ENCODE peak calls at places on chromosomes 6 and 20, in nine cellular contexts. Q is body of pancreas, R is cardiac muscle cell, O is astrocyte of the spinal cord, D is WERI-Rb-1, B is RWPE2, E is fibroblast of lung, U is lower leg skin, A is heart right ventricle. I is an unnamed sample.

GRCh38 chr6:17152703-17153102 is 50.9 kb downstream of the STMND1 start:
- DNase-seq in Q (no peak), R (no peak), O (no peak), D (no peak), B (no peak), E (no peak), U (no peak), A (no peak), I (no peak)

GRCh38 chr20:38304845-38305447 is 990 bp downstream of the BPI start:
- DNase-seq in Q (no peak), R (peak), O (peak), D (peak), B (no peak), E (no peak), U (no peak), A (no peak), I (peak)

GRCh38 chr6:132190097-132190814 is 211.0 kb downstream of the MOXD1 start:
- DNase-seq in Q (no peak), R (no peak), O (peak), D (no peak), B (no peak), E (peak), U (no peak), A (no peak), I (peak)

GRCh38 chr20:35018578-35019371 is 63.1 kb downstream of the MYH7B start:
- DNase-seq in Q (no peak), R (no peak), O (no peak), D (no peak), B (no peak), E (no peak), U (no peak), A (no peak), I (no peak)

GRCh38 chr20:47391276-47392010 is 34.9 kb upstream of the ZMYND8 start:
- DNase-seq in Q (no peak), R (no peak), O (no peak), D (no peak), B (no peak), E (no peak), U (no peak), A (no peak), I (no peak)

GRCh38 chr6:37473364-37474095 is 26.2 kb downstream of the CCDC167 start:
- DNase-seq in Q (peak), R (no peak), O (peak), D (no peak), B (peak), E (peak), U (peak), A (peak), I (peak)

GRCh38 chr6:40138273-40138720 is 204.0 kb upstream of the MOCS1 start:
- DNase-seq in Q (peak), R (no peak), O (no peak), D (no peak), B (no peak), E (no peak), U (no peak), A (no peak), I (no peak)

GRCh38 chr6:73968358-73968757 is 272.4 kb downstream of the CD109 start:
- DNase-seq in Q (no peak), R (no peak), O (no peak), D (no peak), B (no peak), E (no peak), U (no peak), A (no peak), I (no peak)

DNA sequence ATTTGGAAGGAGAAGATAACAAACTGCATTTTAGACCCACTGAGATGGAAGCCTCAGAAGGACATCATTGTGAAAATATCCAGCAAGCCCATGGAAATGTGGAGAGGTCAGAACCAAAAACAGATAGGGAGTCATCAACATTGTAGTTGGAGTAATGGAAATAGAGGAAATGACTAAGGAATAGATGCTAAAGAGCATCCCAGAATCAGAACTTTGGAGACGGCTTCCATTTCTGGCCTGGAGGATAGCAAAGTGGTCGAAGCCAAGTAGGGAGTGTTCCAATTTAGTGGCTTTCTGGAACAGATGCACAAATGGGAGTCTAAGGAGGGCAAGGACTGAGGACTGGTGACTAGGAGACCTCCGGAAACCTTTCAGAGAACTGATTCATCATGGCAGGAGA is 3.6 kb downstream of the BEND6 start:
- DNase-seq in Q (no peak), R (no peak), O (no peak), D (no peak), B (no peak), E (peak), U (no peak), A (no peak), I (no peak)
- H3K4me3 ChIP-seq in Q (no peak), R (no peak), O (no peak), D (no peak), B (no peak), E (no peak), U (no peak), A (no peak), I (no peak)

GRCh38 chr6:14280766-14281293 is 163.3 kb downstream of the CD83 start:
- DNase-seq in Q (no peak), R (no peak), O (no peak), D (peak), B (no peak), E (no peak), U (no peak), A (no peak), I (no peak)
- TF ChIP-seq CTCF in Q (no peak), R (no peak), O (no peak), D (peak), B (no peak), E (no peak), U (no peak), A (peak), I (no peak)

DNA sequence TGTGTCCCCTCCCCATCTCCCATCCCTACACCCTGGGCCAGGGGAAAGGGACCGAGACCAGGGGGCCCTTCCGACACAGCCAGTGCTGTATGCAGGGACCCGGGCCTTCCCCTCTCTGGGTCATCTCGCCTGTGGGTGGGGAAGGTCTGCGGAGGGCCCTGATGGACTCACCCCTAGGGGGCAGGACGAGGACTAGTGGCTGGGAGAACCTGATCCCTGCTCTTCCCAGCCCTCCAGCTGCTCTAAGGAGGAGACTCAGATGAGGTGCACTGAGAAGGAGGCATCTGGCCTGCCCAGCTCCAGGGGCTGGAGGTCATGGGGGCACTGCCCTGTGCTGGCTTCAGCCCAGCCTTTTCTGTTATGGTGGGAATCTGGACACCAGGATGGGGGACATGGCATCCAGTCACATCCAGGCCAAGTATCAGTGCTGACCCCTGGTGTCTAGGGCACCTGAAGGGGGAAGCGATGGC is 735 bp downstream of the MYL9 start:
- DNase-seq in Q (no peak), R (peak), O (no peak), D (peak), B (peak), E (peak), U (no peak), A (peak), I (peak)
- H3K4me3 ChIP-seq in Q (no peak), R (peak), O (peak), D (no peak), B (peak), E (peak), U (peak), A (peak), I (peak)

GRCh38 chr6:3072798-3073197 is 4.5 kb downstream of the RIPK1 start:
- DNase-seq in Q (no peak), R (no peak), O (no peak), D (no peak), B (no peak), E (no peak), U (no peak), A (no peak), I (no peak)

GRCh38 chr6:3071568-3071967 is 3.3 kb downstream of the RIPK1 start:
- DNase-seq in Q (no peak), R (no peak), O (no peak), D (no peak), B (no peak), E (no peak), U (no peak), A (no peak), I (no peak)

GRCh38 chr6:3063733-3064700 is 4.3 kb upstream of the RIPK1 start:
- DNase-seq in Q (peak), R (peak), O (peak), D (peak), B (peak), E (peak), U (peak), A (peak), I (peak)

GRCh38 chr6:3073382-3073781 is 5.1 kb downstream of the RIPK1 start:
- DNase-seq in Q (no peak), R (no peak), O (no peak), D (no peak), B (no peak), E (no peak), U (no peak), A (no peak), I (no peak)

GRCh38 chr6:3068329-3069223 is at the start of gene RIPK1:
- DNase-seq in Q (peak), R (peak), O (peak), D (peak), B (peak), E (peak), U (peak), A (peak), I (peak)
- TF ChIP-seq CTCF in Q (peak), R (peak), O (peak), D (peak), B (peak), E (peak), U (no peak), A (peak), I (peak)

GRCh38 chr20:51420111-51420510 is 122.4 kb downstream of the NFATC2 start:
- DNase-seq in Q (no peak), R (no peak), O (no peak), D (no peak), B (no peak), E (peak), U (no peak), A (no peak), I (peak)
- H3K4me3 ChIP-seq in Q (no peak), R (no peak), O (no peak), D (no peak), B (no peak), E (no peak), U (no peak), A (no peak), I (no peak)

GRCh38 chr6:22413681-22414305 is 117.0 kb upstream of the PRL start:
- DNase-seq in Q (no peak), R (no peak), O (peak), D (no peak), B (no peak), E (peak), U (no peak), A (no peak), I (peak)
- TF ChIP-seq CTCF in Q (no peak), R (peak), O (no peak), D (no peak), B (no peak), E (peak), U (no peak), A (no peak), I (peak)

GRCh38 chr6:50795574-50795973 is 23.1 kb upstream of the TFAP2B start:
- DNase-seq in Q (no peak), R (no peak), O (no peak), D (no peak), B (no peak), E (no peak), U (no peak), A (no peak), I (no peak)

DNA sequence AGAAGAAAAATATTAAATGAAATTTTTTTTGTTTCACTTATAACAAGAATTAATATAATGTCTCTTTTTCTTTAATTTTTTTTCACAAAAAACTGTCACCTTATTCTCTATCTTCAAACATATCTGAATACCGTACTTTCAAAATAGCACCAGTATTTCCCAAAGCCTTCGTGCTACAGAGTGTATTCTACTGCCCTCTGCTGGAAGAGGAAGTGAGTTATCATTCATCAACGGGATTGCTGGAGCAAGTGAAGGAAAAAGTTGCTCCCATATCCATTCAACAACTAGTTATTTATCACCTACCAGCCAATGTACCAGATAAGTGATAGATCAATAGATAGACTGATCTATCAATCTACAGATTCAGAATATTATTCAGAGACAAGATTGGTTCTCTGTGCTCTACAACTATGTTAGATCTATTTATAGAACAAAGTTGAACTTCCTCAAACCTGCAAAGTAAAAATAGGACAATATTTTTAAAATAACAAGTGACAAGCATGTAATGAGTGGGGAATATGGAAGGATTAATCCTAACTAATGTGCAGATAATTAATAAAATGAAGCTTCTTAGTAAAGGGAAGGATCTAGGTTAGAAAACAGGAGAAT is 26.7 kb upstream of the TFAP2B start:
- DNase-seq in Q (no peak), R (peak), O (peak), D (peak), B (no peak), E (peak), U (no peak), A (no peak), I (peak)
- H3K4me3 ChIP-seq in Q (no peak), R (no peak), O (no peak), D (no peak), B (no peak), E (no peak), U (no peak), A (no peak), I (no peak)

GRCh38 chr6:27472617-27473400 is at the start of gene ZNF184:
- DNase-seq in Q (peak), R (peak), O (peak), D (peak), B (peak), E (peak), U (peak), A (peak), I (peak)

GRCh38 chr6:27474172-27474465 is 1.2 kb upstream of the ZNF184 start:
- DNase-seq in Q (peak), R (no peak), O (no peak), D (no peak), B (no peak), E (no peak), U (no peak), A (no peak), I (no peak)

GRCh38 chr6:27470023-27470422 is 2.9 kb downstream of the ZNF184 start:
- DNase-seq in Q (no peak), R (no peak), O (no peak), D (no peak), B (no peak), E (no peak), U (no peak), A (no peak), I (no peak)

GRCh38 chr6:27471365-27472115 is 1.4 kb downstream of the ZNF184 start:
- DNase-seq in Q (no peak), R (no peak), O (no peak), D (no peak), B (no peak), E (no peak), U (no peak), A (no peak), I (no peak)

DNA sequence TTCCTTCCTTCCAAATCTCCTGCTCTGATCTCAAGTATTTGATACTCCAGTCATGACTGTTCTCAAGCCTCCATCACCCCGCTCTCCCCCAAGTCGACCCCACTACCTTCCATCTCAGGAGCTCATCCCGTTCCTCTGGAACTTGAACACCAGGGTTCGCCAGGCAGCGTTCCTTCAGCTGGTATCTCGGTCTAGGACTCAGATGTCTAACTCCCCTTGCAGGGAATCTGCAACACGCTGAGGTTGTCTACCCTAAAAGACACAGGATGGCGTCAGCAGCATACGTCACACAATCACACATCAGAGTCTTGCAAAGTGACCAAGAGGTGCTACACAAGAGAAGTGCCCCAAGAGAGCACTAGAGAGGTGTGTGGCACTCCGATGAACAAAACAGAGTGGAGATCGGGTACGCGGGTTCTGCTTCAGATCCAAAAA is 706 bp downstream of the ZNF184 start:
- DNase-seq in Q (no peak), R (peak), O (peak), D (peak), B (no peak), E (peak), U (peak), A (no peak), I (peak)
- TF ChIP-seq CTCF in Q (no peak), R (no peak), O (no peak), D (no peak), B (no peak), E (no peak), U (no peak), A (no peak), I (no peak)

GRCh38 chr6:63637865-63638445 is 2.4 kb downstream of the PHF3 start:
- DNase-seq in Q (no peak), R (no peak), O (no peak), D (no peak), B (no peak), E (peak), U (no peak), A (no peak), I (peak)
- H3K4me3 ChIP-seq in Q (no peak), R (peak), O (peak), D (no peak), B (peak), E (peak), U (no peak), A (peak), I (peak)

DNA sequence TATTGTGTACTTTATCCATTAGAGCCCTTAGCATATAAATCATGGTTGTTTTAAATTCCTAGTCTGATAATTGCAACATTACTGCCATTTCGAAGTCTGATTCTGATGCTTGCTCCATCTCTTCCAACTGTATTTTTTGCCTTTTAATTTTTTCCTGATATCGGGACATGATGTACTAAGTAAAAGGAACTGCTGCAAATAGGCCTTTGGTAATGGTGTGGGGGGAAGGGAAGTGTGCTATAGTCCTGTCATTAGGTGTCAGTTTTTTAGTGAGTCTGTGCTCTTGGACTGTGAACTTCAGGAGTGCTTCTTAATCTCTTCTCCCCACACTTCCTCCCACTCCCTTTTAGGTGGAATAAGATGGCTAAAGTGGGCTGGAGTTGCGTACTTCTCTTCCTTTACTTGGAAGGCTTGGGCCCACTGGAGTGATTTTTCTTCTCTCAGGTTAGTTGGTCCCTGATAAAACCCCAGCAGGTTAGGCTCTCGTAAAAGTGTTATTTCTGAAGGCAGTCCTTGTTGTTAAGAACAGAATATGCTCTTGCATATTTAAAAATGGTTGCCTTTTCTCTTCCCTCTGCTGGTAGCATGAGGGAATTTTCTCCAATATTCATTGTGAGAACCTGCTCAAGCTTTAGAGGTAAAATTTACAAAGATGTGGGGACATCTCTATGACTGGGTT is 18.1 kb downstream of the STXBP5 start:
- DNase-seq in Q (no peak), R (peak), O (peak), D (no peak), B (no peak), E (peak), U (no peak), A (no peak), I (peak)
- TF ChIP-seq CTCF in Q (peak), R (peak), O (peak), D (no peak), B (peak), E (peak), U (no peak), A (peak), I (peak)